ENCODE peak calls at places on chromosome 20, in ten cellular contexts. One of them, this sample, is unnamed. For H3K4me1, the result is how much of the 10 kb centered on the place peaks cover.

GRCh38 chr20:24470031-24470781 is 777 bp downstream of the SYNDIG1 start:
- DNase-seq in sigmoid colon: peak
- DNase-seq in uterus: no peak
- DNase-seq in thyroid gland: peak
- DNase-seq in neural progenitor cell: peak
- DNase-seq in HCT116: no peak
- DNase-seq in esophagus squamous epithelium: no peak
- DNase-seq in right lobe of liver: no peak
- DNase-seq in heart left ventricle: peak
- DNase-seq in MM.1S: peak
- DNase-seq in this sample: no peak

GRCh38 chr20:25090492-25091429 is 8.8 kb upstream of the VSX1 start:
- DNase-seq in thyroid gland: no peak
- DNase-seq in esophagus squamous epithelium: no peak
- DNase-seq in neural progenitor cell: no peak
- DNase-seq in MM.1S: peak
- DNase-seq in sigmoid colon: no peak
- DNase-seq in right lobe of liver: no peak
- DNase-seq in heart left ventricle: no peak
- DNase-seq in HCT116: no peak
- DNase-seq in uterus: no peak
- DNase-seq in this sample: peak

GRCh38 chr20:199996-200395 is 10.5 kb upstream of the DEFB128 start:
- DNase-seq in sigmoid colon: no peak
- DNase-seq in thyroid gland: no peak
- DNase-seq in uterus: no peak
- DNase-seq in MM.1S: no peak
- DNase-seq in HCT116: no peak
- DNase-seq in heart left ventricle: no peak
- DNase-seq in neural progenitor cell: no peak
- DNase-seq in right lobe of liver: no peak
- DNase-seq in esophagus squamous epithelium: no peak
- DNase-seq in this sample: no peak

GRCh38 chr20:51616060-51616459 is 73.5 kb upstream of the NFATC2 start:
- DNase-seq in heart left ventricle: no peak
- DNase-seq in right lobe of liver: no peak
- DNase-seq in sigmoid colon: no peak
- DNase-seq in HCT116: no peak
- DNase-seq in neural progenitor cell: peak
- DNase-seq in MM.1S: no peak
- DNase-seq in uterus: no peak
- DNase-seq in thyroid gland: no peak
- DNase-seq in esophagus squamous epithelium: no peak
- DNase-seq in this sample: no peak

GRCh38 chr20:58160451-58161051 is 67.9 kb downstream of the ANKRD60 start:
- DNase-seq in esophagus squamous epithelium: no peak
- DNase-seq in sigmoid colon: no peak
- DNase-seq in uterus: no peak
- DNase-seq in right lobe of liver: no peak
- DNase-seq in heart left ventricle: no peak
- DNase-seq in MM.1S: no peak
- DNase-seq in neural progenitor cell: peak
- DNase-seq in HCT116: no peak
- DNase-seq in thyroid gland: no peak
- DNase-seq in this sample: no peak

GRCh38 chr20:34215711-34216381 is 25.4 kb upstream of the ASIP start:
- DNase-seq in uterus: peak
- DNase-seq in right lobe of liver: peak
- DNase-seq in neural progenitor cell: peak
- DNase-seq in sigmoid colon: peak
- DNase-seq in heart left ventricle: peak
- DNase-seq in thyroid gland: peak
- DNase-seq in MM.1S: peak
- DNase-seq in HCT116: peak
- DNase-seq in esophagus squamous epithelium: no peak
- DNase-seq in this sample: peak

GRCh38 chr20:38164069-38164468 is 1.0 kb downstream of the TGM2 start:
- DNase-seq in esophagus squamous epithelium: no peak
- DNase-seq in thyroid gland: no peak
- DNase-seq in MM.1S: no peak
- DNase-seq in heart left ventricle: no peak
- DNase-seq in sigmoid colon: peak
- DNase-seq in HCT116: no peak
- DNase-seq in uterus: no peak
- DNase-seq in neural progenitor cell: no peak
- DNase-seq in right lobe of liver: no peak
- DNase-seq in this sample: no peak

GRCh38 chr20:37994512-37994911 is 38.7 kb downstream of the TTI1 start:
- DNase-seq in MM.1S: no peak
- DNase-seq in neural progenitor cell: no peak
- DNase-seq in uterus: no peak
- DNase-seq in right lobe of liver: no peak
- DNase-seq in thyroid gland: peak
- DNase-seq in heart left ventricle: peak
- DNase-seq in HCT116: no peak
- DNase-seq in sigmoid colon: no peak
- DNase-seq in esophagus squamous epithelium: no peak
- DNase-seq in this sample: no peak

GRCh38 chr20:60249436-60249835 is 291.2 kb downstream of the CDH26 start:
- DNase-seq in HCT116: no peak
- DNase-seq in sigmoid colon: no peak
- DNase-seq in MM.1S: no peak
- DNase-seq in thyroid gland: no peak
- DNase-seq in esophagus squamous epithelium: no peak
- DNase-seq in right lobe of liver: no peak
- DNase-seq in uterus: no peak
- DNase-seq in heart left ventricle: no peak
- DNase-seq in neural progenitor cell: no peak
- DNase-seq in this sample: no peak

GRCh38 chr20:46983466-46983865 is 88.8 kb downstream of the EYA2 start:
- DNase-seq in MM.1S: no peak
- DNase-seq in neural progenitor cell: no peak
- DNase-seq in right lobe of liver: no peak
- DNase-seq in sigmoid colon: no peak
- DNase-seq in HCT116: no peak
- DNase-seq in heart left ventricle: no peak
- DNase-seq in uterus: no peak
- DNase-seq in thyroid gland: no peak
- DNase-seq in esophagus squamous epithelium: no peak
- DNase-seq in this sample: no peak

GRCh38 chr20:32558526-32558925 is 26.6 kb downstream of the NOL4L start:
- DNase-seq in thyroid gland: no peak
- DNase-seq in HCT116: no peak
- DNase-seq in neural progenitor cell: peak
- DNase-seq in MM.1S: no peak
- DNase-seq in esophagus squamous epithelium: no peak
- DNase-seq in sigmoid colon: no peak
- DNase-seq in right lobe of liver: no peak
- DNase-seq in uterus: peak
- DNase-seq in heart left ventricle: no peak
- DNase-seq in this sample: no peak

GRCh38 chr20:53142225-53142624 is 170.1 kb downstream of the TSHZ2 start:
- DNase-seq in heart left ventricle: no peak
- DNase-seq in sigmoid colon: no peak
- DNase-seq in MM.1S: no peak
- DNase-seq in esophagus squamous epithelium: no peak
- DNase-seq in thyroid gland: no peak
- DNase-seq in uterus: no peak
- DNase-seq in neural progenitor cell: no peak
- DNase-seq in right lobe of liver: no peak
- DNase-seq in HCT116: no peak
- DNase-seq in this sample: no peak

GRCh38 chr20:17611540-17612286 is 41.8 kb downstream of the DSTN start:
- DNase-seq in esophagus squamous epithelium: no peak
- DNase-seq in thyroid gland: peak
- DNase-seq in right lobe of liver: peak
- DNase-seq in uterus: no peak
- DNase-seq in MM.1S: peak
- DNase-seq in HCT116: peak
- DNase-seq in neural progenitor cell: peak
- DNase-seq in heart left ventricle: no peak
- DNase-seq in sigmoid colon: peak
- DNase-seq in this sample: peak

GRCh38 chr20:32050851-32051556 is 1.0 kb upstream of the HCK start:
- DNase-seq in right lobe of liver: peak
- DNase-seq in esophagus squamous epithelium: no peak
- DNase-seq in thyroid gland: peak
- DNase-seq in neural progenitor cell: peak
- DNase-seq in uterus: no peak
- DNase-seq in HCT116: no peak
- DNase-seq in sigmoid colon: peak
- DNase-seq in MM.1S: no peak
- DNase-seq in heart left ventricle: peak
- DNase-seq in this sample: peak

GRCh38 chr20:16236589-16237241 is 336.5 kb downstream of the KIF16B start:
- DNase-seq in sigmoid colon: no peak
- DNase-seq in right lobe of liver: no peak
- DNase-seq in thyroid gland: no peak
- DNase-seq in esophagus squamous epithelium: no peak
- DNase-seq in neural progenitor cell: peak
- DNase-seq in HCT116: no peak
- DNase-seq in MM.1S: no peak
- DNase-seq in uterus: no peak
- DNase-seq in heart left ventricle: no peak
- DNase-seq in this sample: no peak

GRCh38 chr20:57555457-57556184 is 5.3 kb upstream of the PCK1 start:
- DNase-seq in neural progenitor cell: no peak
- DNase-seq in thyroid gland: no peak
- DNase-seq in esophagus squamous epithelium: no peak
- DNase-seq in heart left ventricle: no peak
- DNase-seq in MM.1S: no peak
- DNase-seq in right lobe of liver: peak
- DNase-seq in uterus: no peak
- DNase-seq in HCT116: no peak
- DNase-seq in sigmoid colon: no peak
- DNase-seq in this sample: no peak

GRCh38 chr20:1263853-1264252 is 2.2 kb upstream of the SNPH start:
- DNase-seq in neural progenitor cell: no peak
- DNase-seq in uterus: no peak
- DNase-seq in heart left ventricle: no peak
- DNase-seq in HCT116: no peak
- DNase-seq in sigmoid colon: no peak
- DNase-seq in right lobe of liver: no peak
- DNase-seq in MM.1S: no peak
- DNase-seq in thyroid gland: no peak
- DNase-seq in esophagus squamous epithelium: no peak
- DNase-seq in this sample: no peak

DNA sequence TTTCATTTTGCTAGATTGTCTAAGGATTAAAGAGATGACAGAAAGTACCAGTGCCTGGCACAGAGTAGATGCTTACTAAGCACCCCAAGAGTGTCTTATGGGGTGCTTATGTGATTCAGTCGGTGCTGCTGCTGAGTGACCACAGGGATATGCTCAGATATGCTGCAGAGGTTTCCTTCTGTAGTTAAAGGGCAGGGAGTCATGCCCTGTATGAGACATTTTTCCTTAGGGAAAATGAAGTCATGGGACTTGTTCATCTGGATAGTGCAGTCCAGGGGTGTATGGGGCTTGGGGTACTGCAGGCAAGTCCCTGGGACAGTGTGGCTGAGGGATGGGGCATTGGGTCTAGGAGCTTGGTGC is 25.1 kb downstream of the TOX2 start:
- DNase-seq in esophagus squamous epithelium: no peak
- DNase-seq in MM.1S: peak
- DNase-seq in sigmoid colon: no peak
- DNase-seq in thyroid gland: no peak
- DNase-seq in HCT116: no peak
- DNase-seq in uterus: no peak
- DNase-seq in heart left ventricle: no peak
- DNase-seq in right lobe of liver: no peak
- DNase-seq in neural progenitor cell: no peak
- DNase-seq in this sample: no peak
- H3K4me1 ChIP-seq in esophagus squamous epithelium: half or more
- H3K4me1 ChIP-seq in MM.1S: half or more
- H3K4me1 ChIP-seq in sigmoid colon: under half
- H3K4me1 ChIP-seq in thyroid gland: under half
- H3K4me1 ChIP-seq in HCT116: half or more
- H3K4me1 ChIP-seq in uterus: under half
- H3K4me1 ChIP-seq in heart left ventricle: under half
- H3K4me1 ChIP-seq in right lobe of liver: under half
- H3K4me1 ChIP-seq in neural progenitor cell: under half
- H3K4me1 ChIP-seq in this sample: under half

DNA sequence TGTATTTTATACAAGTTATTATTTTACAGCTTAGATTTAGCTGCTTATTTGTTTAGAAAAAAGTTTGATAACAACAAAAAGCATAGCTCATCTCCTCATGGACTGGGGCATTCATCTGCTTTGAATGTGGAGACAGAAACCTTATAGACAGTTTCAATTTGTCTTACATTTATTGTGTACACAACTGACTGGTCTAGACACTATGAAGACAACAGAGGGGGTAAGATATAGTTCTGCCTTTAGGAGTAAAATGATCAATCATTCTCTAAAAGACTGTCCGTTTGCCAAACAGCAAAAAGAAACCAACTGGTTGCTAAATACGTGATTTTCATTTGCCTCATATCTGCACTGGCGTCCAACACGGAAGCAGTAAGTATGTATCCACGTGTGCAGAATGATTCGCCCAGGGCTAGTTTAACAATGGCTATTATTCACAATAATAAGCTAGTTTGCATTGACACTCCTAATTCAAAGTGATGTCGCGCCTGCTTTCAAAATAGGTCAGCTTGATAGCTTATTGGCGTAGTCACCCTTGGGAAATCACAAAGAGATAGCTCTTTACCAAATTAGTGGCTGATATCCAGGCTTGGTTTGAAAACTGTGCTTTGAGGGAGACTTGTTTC is 153.6 kb downstream of the BMP2 start:
- DNase-seq in neural progenitor cell: no peak
- DNase-seq in heart left ventricle: no peak
- DNase-seq in right lobe of liver: no peak
- DNase-seq in esophagus squamous epithelium: no peak
- DNase-seq in HCT116: no peak
- DNase-seq in sigmoid colon: no peak
- DNase-seq in thyroid gland: no peak
- DNase-seq in uterus: no peak
- DNase-seq in MM.1S: no peak
- DNase-seq in this sample: no peak
- H3K4me1 ChIP-seq in neural progenitor cell: under half
- H3K4me1 ChIP-seq in heart left ventricle: under half
- H3K4me1 ChIP-seq in right lobe of liver: under half
- H3K4me1 ChIP-seq in esophagus squamous epithelium: under half
- H3K4me1 ChIP-seq in HCT116: under half
- H3K4me1 ChIP-seq in sigmoid colon: under half
- H3K4me1 ChIP-seq in thyroid gland: under half
- H3K4me1 ChIP-seq in uterus: under half
- H3K4me1 ChIP-seq in MM.1S: under half
- H3K4me1 ChIP-seq in this sample: under half

GRCh38 chr20:36836591-36837329 is 39.2 kb upstream of the TLDC2 start:
- DNase-seq in thyroid gland: peak
- DNase-seq in right lobe of liver: peak
- DNase-seq in esophagus squamous epithelium: no peak
- DNase-seq in uterus: no peak
- DNase-seq in HCT116: peak
- DNase-seq in sigmoid colon: peak
- DNase-seq in neural progenitor cell: peak
- DNase-seq in heart left ventricle: no peak
- DNase-seq in MM.1S: peak
- DNase-seq in this sample: peak
- H3K4me1 ChIP-seq in thyroid gland: under half
- H3K4me1 ChIP-seq in right lobe of liver: under half
- H3K4me1 ChIP-seq in esophagus squamous epithelium: half or more
- H3K4me1 ChIP-seq in uterus: under half
- H3K4me1 ChIP-seq in HCT116: half or more
- H3K4me1 ChIP-seq in sigmoid colon: half or more
- H3K4me1 ChIP-seq in neural progenitor cell: under half
- H3K4me1 ChIP-seq in heart left ventricle: under half
- H3K4me1 ChIP-seq in MM.1S: under half
- H3K4me1 ChIP-seq in this sample: under half

GRCh38 chr20:36856691-36857635 is 19.0 kb upstream of the TLDC2 start:
- DNase-seq in neural progenitor cell: no peak
- DNase-seq in MM.1S: no peak
- DNase-seq in heart left ventricle: peak
- DNase-seq in uterus: no peak
- DNase-seq in thyroid gland: no peak
- DNase-seq in sigmoid colon: no peak
- DNase-seq in HCT116: no peak
- DNase-seq in right lobe of liver: no peak
- DNase-seq in esophagus squamous epithelium: no peak
- DNase-seq in this sample: no peak
- H3K4me1 ChIP-seq in neural progenitor cell: under half
- H3K4me1 ChIP-seq in MM.1S: under half
- H3K4me1 ChIP-seq in heart left ventricle: half or more
- H3K4me1 ChIP-seq in uterus: half or more
- H3K4me1 ChIP-seq in thyroid gland: half or more
- H3K4me1 ChIP-seq in sigmoid colon: half or more
- H3K4me1 ChIP-seq in HCT116: half or more
- H3K4me1 ChIP-seq in right lobe of liver: under half
- H3K4me1 ChIP-seq in esophagus squamous epithelium: half or more
- H3K4me1 ChIP-seq in this sample: under half

This sample was measured in colonic mucosa.